ENCODE peak calls at places on chromosome 7, in four cellular contexts. One of them, this sample, is unnamed.

GRCh38 chr7:127647636-127648035 is 4.4 kb upstream of the SND1 start:
- DNase-seq in IMR-90: no peak
- DNase-seq in A549: no peak
- DNase-seq in uterus: no peak
- DNase-seq in this sample: no peak

GRCh38 chr7:100016209-100016901 is 959 bp downstream of the ZKSCAN1 start:
- DNase-seq in IMR-90: no peak
- DNase-seq in A549: no peak
- DNase-seq in uterus: no peak
- DNase-seq in this sample: no peak

GRCh38 chr7:100430450-100431285 is 1.0 kb downstream of the MEPCE start:
- DNase-seq in IMR-90: peak; percentile 27
- DNase-seq in A549: no peak
- DNase-seq in uterus: no peak
- DNase-seq in this sample: peak; percentile 47

GRCh38 chr7:6691609-6692106 is 15.1 kb downstream of the ZNF12 start:
- DNase-seq in IMR-90: peak; percentile 30
- DNase-seq in A549: no peak
- DNase-seq in uterus: no peak
- DNase-seq in this sample: no peak

GRCh38 chr7:131327049-131327625 is 539 bp upstream of the MKLN1 start:
- DNase-seq in IMR-90: peak; percentile 79
- DNase-seq in A549: peak; percentile 64
- DNase-seq in uterus: peak; percentile 52
- DNase-seq in this sample: peak; percentile 29

GRCh38 chr7:135197343-135197742 is 14.0 kb downstream of the WDR91 start:
- DNase-seq in IMR-90: no peak
- DNase-seq in A549: no peak
- DNase-seq in uterus: no peak
- DNase-seq in this sample: no peak

GRCh38 chr7:35716038-35716803 is 21.3 kb upstream of the HERPUD2 start:
- DNase-seq in IMR-90: peak; percentile 54
- DNase-seq in A549: no peak
- DNase-seq in uterus: no peak
- DNase-seq in this sample: peak; percentile 77

GRCh38 chr7:112157072-112157471 is 49.1 kb downstream of the DOCK4 start:
- DNase-seq in IMR-90: peak; percentile 62
- DNase-seq in A549: no peak
- DNase-seq in uterus: no peak
- DNase-seq in this sample: no peak

GRCh38 chr7:111736475-111736874 is 174.2 kb upstream of the IMMP2L start:
- DNase-seq in IMR-90: peak; percentile 17
- DNase-seq in A549: no peak
- DNase-seq in uterus: no peak
- DNase-seq in this sample: no peak

GRCh38 chr7:148058092-148058491 is 532.5 kb upstream of the C7orf33 start:
- DNase-seq in IMR-90: no peak
- DNase-seq in A549: no peak
- DNase-seq in uterus: no peak
- DNase-seq in this sample: no peak

GRCh38 chr7:33841658-33842057 is 63.7 kb upstream of the BMPER start:
- DNase-seq in IMR-90: peak; percentile 25
- DNase-seq in A549: peak; percentile 11
- DNase-seq in uterus: peak; percentile 18
- DNase-seq in this sample: no peak

GRCh38 chr7:51246258-51247245 is 70.1 kb downstream of the COBL start:
- DNase-seq in IMR-90: no peak
- DNase-seq in A549: no peak
- DNase-seq in uterus: no peak
- DNase-seq in this sample: no peak

GRCh38 chr7:150410680-150411346 is 31.7 kb downstream of the ZNF775 start:
- DNase-seq in IMR-90: no peak
- DNase-seq in A549: no peak
- DNase-seq in uterus: no peak
- DNase-seq in this sample: peak; percentile 77

GRCh38 chr7:47035522-47035921 is 546.4 kb downstream of the TNS3 start:
- DNase-seq in IMR-90: no peak
- DNase-seq in A549: no peak
- DNase-seq in uterus: no peak
- DNase-seq in this sample: no peak

GRCh38 chr7:94109556-94109955 is 105.4 kb upstream of the BET1 start:
- DNase-seq in IMR-90: no peak
- DNase-seq in A549: no peak
- DNase-seq in uterus: no peak
- DNase-seq in this sample: no peak

GRCh38 chr7:48280100-48280499 is 108.8 kb downstream of the ABCA13 start:
- DNase-seq in IMR-90: peak; percentile 96
- DNase-seq in A549: no peak
- DNase-seq in uterus: no peak
- DNase-seq in this sample: no peak

GRCh38 chr7:150383710-150384397 is 4.7 kb downstream of the ZNF775 start:
- DNase-seq in IMR-90: no peak
- DNase-seq in A549: no peak
- DNase-seq in uterus: no peak
- DNase-seq in this sample: no peak

GRCh38 chr7:32890553-32891045 is 961 bp downstream of the KBTBD2 start:
- DNase-seq in IMR-90: peak; percentile 71
- DNase-seq in A549: no peak
- DNase-seq in uterus: peak; percentile 28
- DNase-seq in this sample: no peak

GRCh38 chr7:104584620-104585019 is 256.2 kb downstream of the LHFPL3 start:
- DNase-seq in IMR-90: no peak
- DNase-seq in A549: no peak
- DNase-seq in uterus: no peak
- DNase-seq in this sample: no peak

GRCh38 chr7:140081774-140082425 is 19.1 kb upstream of the PARP12 start:
- DNase-seq in IMR-90: no peak
- DNase-seq in A549: no peak
- DNase-seq in uterus: no peak
- DNase-seq in this sample: no peak

GRCh38 chr7:68250143-68250542 is 1253.5 kb downstream of the TYW1 start:
- DNase-seq in IMR-90: no peak
- DNase-seq in A549: no peak
- DNase-seq in uterus: no peak
- DNase-seq in this sample: no peak

DNA sequence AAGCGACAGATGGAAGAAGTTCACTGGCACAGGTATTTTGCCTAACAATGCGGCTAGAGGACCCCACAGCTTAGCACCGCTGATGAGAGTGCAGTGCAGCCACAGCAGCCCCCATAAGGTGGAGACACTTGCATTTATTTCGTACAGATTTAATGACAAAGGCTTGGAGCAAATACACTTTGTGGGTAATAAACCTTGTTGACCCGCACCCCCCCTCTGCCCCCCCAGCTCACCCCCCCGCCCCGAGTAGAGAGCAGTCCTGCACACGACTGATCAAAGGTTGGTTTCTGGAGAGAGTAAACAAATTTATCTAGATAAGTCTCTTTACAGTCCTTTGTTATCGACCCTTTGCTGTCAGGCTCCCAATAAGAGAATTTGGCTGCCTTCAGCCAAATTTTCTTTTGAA is 96.7 kb upstream of the LRGUK start:
- DNase-seq in IMR-90: no peak
- DNase-seq in A549: no peak
- DNase-seq in uterus: no peak
- DNase-seq in this sample: no peak
- TF ChIP-seq POLR2A in IMR-90: no peak
- TF ChIP-seq POLR2A in A549: no peak
- TF ChIP-seq POLR2A in uterus: no peak
- TF ChIP-seq POLR2A in this sample: no peak

DNA sequence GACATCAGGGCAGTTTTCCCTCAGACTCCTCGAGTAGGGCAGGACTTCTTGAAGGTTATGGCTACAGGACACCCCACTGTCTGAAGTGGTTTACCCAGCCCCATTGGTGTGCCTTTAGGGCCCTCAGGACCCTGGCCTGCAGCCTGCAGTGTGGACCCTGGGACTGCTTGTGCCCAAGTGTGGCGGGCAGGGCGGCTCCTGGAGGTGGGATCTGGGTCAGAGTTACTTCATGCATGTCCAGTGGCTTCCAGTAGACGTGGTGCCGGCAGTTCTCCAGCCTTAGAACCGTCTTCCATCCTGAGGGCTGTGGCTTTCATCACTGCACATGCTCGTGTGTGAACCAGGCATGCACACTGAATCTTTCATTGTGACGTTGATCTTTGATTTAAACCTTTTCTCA is 16.7 kb downstream of the EIF3B start:
- DNase-seq in IMR-90: no peak
- DNase-seq in A549: no peak
- DNase-seq in uterus: no peak
- DNase-seq in this sample: no peak
- TF ChIP-seq POLR2A in IMR-90: no peak
- TF ChIP-seq POLR2A in A549: no peak
- TF ChIP-seq POLR2A in uterus: no peak
- TF ChIP-seq POLR2A in this sample: no peak

DNA sequence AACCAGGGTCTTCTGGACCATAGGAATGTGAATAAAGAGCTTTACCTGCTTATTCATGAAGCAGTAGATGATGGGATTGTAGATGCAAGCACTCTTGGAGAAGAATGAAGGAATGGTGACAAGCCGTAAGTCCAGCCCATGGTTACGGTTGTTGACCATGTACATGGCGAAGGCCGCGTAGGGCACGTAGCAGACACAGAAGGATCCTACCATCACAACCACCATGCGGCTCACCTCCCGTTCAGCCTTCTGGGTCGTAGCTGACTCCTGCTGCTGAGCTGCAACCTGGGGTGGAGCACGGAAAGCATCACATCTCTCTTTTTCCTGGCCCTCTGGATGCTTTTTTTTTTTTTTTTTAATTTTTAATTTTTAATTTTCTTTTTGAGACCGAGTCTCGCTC is 2.0 kb downstream of the OPN1SW start:
- DNase-seq in IMR-90: no peak
- DNase-seq in A549: no peak
- DNase-seq in uterus: no peak
- DNase-seq in this sample: no peak
- TF ChIP-seq POLR2A in IMR-90: no peak
- TF ChIP-seq POLR2A in A549: no peak
- TF ChIP-seq POLR2A in uterus: no peak
- TF ChIP-seq POLR2A in this sample: no peak

GRCh38 chr7:116212859-116213258 is 2.5 kb downstream of the TES start:
- DNase-seq in IMR-90: no peak
- DNase-seq in A549: no peak
- DNase-seq in uterus: no peak
- DNase-seq in this sample: no peak

GRCh38 chr7:116209561-116210070 is 723 bp upstream of the TES start:
- DNase-seq in IMR-90: peak; percentile 22
- DNase-seq in A549: no peak
- DNase-seq in uterus: peak; percentile 13
- DNase-seq in this sample: no peak

GRCh38 chr7:116210345-116211005 is at the start of gene TES:
- DNase-seq in IMR-90: peak; percentile 57
- DNase-seq in A549: peak; percentile 80
- DNase-seq in uterus: peak; percentile 46
- DNase-seq in this sample: peak; percentile 87

GRCh38 chr7:116211913-116212596 is 1.7 kb downstream of the TES start:
- DNase-seq in IMR-90: peak; percentile 31
- DNase-seq in A549: no peak
- DNase-seq in uterus: no peak
- DNase-seq in this sample: no peak

DNA sequence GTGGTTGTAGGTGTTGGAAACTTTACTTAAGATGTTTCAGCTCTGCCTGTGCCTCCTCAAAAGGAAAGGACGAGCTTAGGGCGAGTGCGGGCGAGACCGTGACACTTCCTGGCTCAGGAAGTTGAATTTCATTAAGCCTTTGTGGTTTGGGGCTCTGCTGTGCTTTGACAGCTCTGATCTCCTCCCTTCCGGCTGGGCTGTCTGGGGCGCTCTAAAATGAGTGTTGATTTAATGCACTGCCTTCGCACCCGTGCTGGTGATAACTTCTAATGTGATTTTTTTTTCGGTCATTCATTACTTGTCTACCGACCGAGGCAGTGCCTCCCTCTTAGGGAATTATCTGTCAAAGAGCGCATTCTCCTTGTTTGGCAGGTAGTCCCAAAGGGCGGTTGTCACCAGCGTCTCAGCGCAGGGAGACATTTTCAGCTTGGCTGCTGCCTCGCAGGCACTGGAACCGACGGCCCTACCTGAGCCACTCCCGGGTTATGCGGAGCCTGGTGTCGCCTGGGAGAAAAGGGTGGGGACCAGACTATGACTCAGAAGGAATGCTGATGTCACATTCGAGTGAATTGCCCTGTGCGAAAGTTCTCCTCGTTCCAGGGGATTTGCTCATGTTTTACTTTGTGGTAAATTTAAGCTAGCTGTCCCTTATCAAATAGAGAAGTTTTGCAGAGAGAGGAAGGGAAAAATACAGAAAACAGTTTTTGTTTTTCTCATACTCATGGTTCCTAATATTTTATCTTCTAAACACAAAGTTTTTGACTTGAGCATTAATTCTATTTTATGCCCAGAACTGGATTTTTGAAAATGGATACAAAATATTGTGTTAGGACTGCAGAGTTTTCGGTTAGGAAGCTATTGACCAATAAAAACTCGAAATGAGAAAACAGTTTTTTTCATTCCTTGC is 920 bp downstream of the TES start:
- DNase-seq in IMR-90: peak; percentile 91
- DNase-seq in A549: peak; percentile 87
- DNase-seq in uterus: peak; percentile 77
- DNase-seq in this sample: peak; percentile 89
- TF ChIP-seq POLR2A in IMR-90: peak; percentile 94
- TF ChIP-seq POLR2A in A549: peak; percentile 36
- TF ChIP-seq POLR2A in uterus: peak; percentile 77
- TF ChIP-seq POLR2A in this sample: peak; percentile 98